ENCODE peak calls at places on chromosomes 2 and 18, in ten cellular contexts. Y is central memory CD4-positive, alpha-beta T cell; I is B cell; O is GM04504; E is AG20443; M is GM10248; T is cardiac muscle cell; L is mucosa of descending colon; X is sigmoid colon; C is tibial artery. F is an unnamed sample.

GRCh38 chr2:120398051-120398960 is 52.4 kb downstream of the INHBB start:
- DNase-seq in Y (no peak), I (no peak), O (peak; percentile 4), E (peak; percentile 60), M (no peak), T (no peak), L (no peak), X (peak; percentile 58), C (peak; percentile 39), F (no peak)

GRCh38 chr2:25822190-25823117 is 55.8 kb downstream of the ASXL2 start:
- DNase-seq in Y (peak; percentile 68), I (peak; percentile 63), O (no peak), E (no peak), M (peak; percentile 18), T (no peak), L (peak; percentile 51), X (peak; percentile 63), C (no peak), F (peak; percentile 29)

GRCh38 chr18:23883277-23883790 is 131.2 kb upstream of the TTC39C start:
- DNase-seq in Y (no peak), I (no peak), O (no peak), E (no peak), M (no peak), T (no peak), L (no peak), X (no peak), C (peak; percentile 77), F (no peak)

GRCh38 chr2:212892193-212892592 is 259.2 kb downstream of the IKZF2 start:
- DNase-seq in Y (no peak), I (no peak), O (no peak), E (peak; percentile 29), M (no peak), T (peak; percentile 29), L (no peak), X (no peak), C (no peak), F (peak; percentile 3)

GRCh38 chr2:134372611-134373131 is 118.8 kb downstream of the MGAT5 start:
- DNase-seq in Y (no peak), I (no peak), O (peak; percentile 84), E (peak; percentile 86), M (no peak), T (no peak), L (no peak), X (peak; percentile 61), C (no peak), F (no peak)

GRCh38 chr2:45825001-45825651 is 173.7 kb downstream of the PRKCE start:
- DNase-seq in Y (no peak), I (no peak), O (no peak), E (no peak), M (no peak), T (no peak), L (no peak), X (no peak), C (no peak), F (no peak)

GRCh38 chr18:7645756-7646155 is 78.6 kb downstream of the PTPRM start:
- DNase-seq in Y (no peak), I (no peak), O (no peak), E (no peak), M (no peak), T (no peak), L (no peak), X (no peak), C (no peak), F (no peak)

GRCh38 chr2:235468978-235469694 is 24.7 kb upstream of the AGAP1 start:
- DNase-seq in Y (no peak), I (no peak), O (peak; percentile 80), E (peak; percentile 93), M (no peak), T (no peak), L (no peak), X (peak; percentile 69), C (peak; percentile 70), F (no peak)

GRCh38 chr2:241764272-241765241 is 12.1 kb upstream of the GAL3ST2 start:
- DNase-seq in Y (no peak), I (peak; percentile 30), O (no peak), E (no peak), M (no peak), T (peak; percentile 23), L (peak; percentile 26), X (peak; percentile 60), C (peak; percentile 55), F (no peak)

GRCh38 chr2:149858916-149859634 is 271.5 kb upstream of the MMADHC start:
- DNase-seq in Y (no peak), I (no peak), O (peak; percentile 88), E (peak; percentile 28), M (no peak), T (no peak), L (no peak), X (no peak), C (no peak), F (no peak)

GRCh38 chr2:21098294-21098693 is 25.5 kb upstream of the TDRD15 start:
- DNase-seq in Y (no peak), I (no peak), O (no peak), E (no peak), M (no peak), T (no peak), L (no peak), X (no peak), C (no peak), F (no peak)

F was measured in CMK.